ENCODE peak calls at places on chromosomes 7 and 10, in seven cellular contexts. A is stimulated activated naive CD8-positive, alpha-beta T cell treated with anti-CD3 and anti-CD28 coated beads, Interleukin-15, Interleukin-2, amounts not matched to agents 100 U/mL and 50 U/mL, for 24 hours; S is stimulated activated CD4-positive, alpha-beta T cell treated with anti-CD3 and anti-CD28 coated beads, TNF-alpha, amount 100 ng/mL, for 1 hour; F is iPS-NIHi11; U is GM10248; W is SJSA1; K is posterior vena cava. C is an unnamed sample.
A peak's percentile ranks its signal among the peaks of the same experiment; 100 is the strongest.

GRCh38 chr10:53754851-53755250 is 982.3 kb upstream of the MBL2 start:
- DNase-seq in U (no peak), A (no peak), W (no peak), F (no peak), S (no peak), K (no peak), C (no peak)

GRCh38 chr10:20890009-20890408 is 7.1 kb downstream of the NEBL start:
- DNase-seq in S (no peak), A (no peak), U (no peak), F (no peak), K (no peak), W (no peak), C (no peak)

GRCh38 chr10:132229834-132230556 is 43.2 kb downstream of the DPYSL4 start:
- DNase-seq in U (peak; percentile 85), K (no peak), S (no peak), A (peak; percentile 63), F (no peak), W (no peak), C (no peak)

GRCh38 chr7:151410405-151411390 is 860 bp upstream of the WDR86 start:
- DNase-seq in F (peak; percentile 82), U (no peak), K (no peak), S (no peak), W (no peak), A (no peak), C (no peak)

GRCh38 chr10:20957744-20958143 is 60.6 kb upstream of the NEBL start:
- DNase-seq in K (no peak), A (no peak), S (no peak), F (no peak), W (no peak), U (no peak), C (no peak)

GRCh38 chr7:30785786-30786185 is 14.6 kb downstream of the MINDY4 start:
- DNase-seq in W (no peak), F (no peak), U (no peak), A (no peak), S (no peak), K (no peak), C (no peak)

GRCh38 chr7:19589436-19589835 is 119.4 kb downstream of the POLR1F start:
- DNase-seq in A (no peak), U (no peak), F (no peak), K (no peak), W (no peak), S (no peak), C (no peak)

GRCh38 chr7:28203498-28204240 is 23.1 kb upstream of the JAZF1 start:
- DNase-seq in U (no peak), S (no peak), W (no peak), F (no peak), K (no peak), A (no peak), C (no peak)

GRCh38 chr10:23035569-23035968 is 59.8 kb upstream of the MSRB2 start:
- DNase-seq in U (no peak), A (no peak), F (peak; percentile 56), K (no peak), W (no peak), S (no peak), C (no peak)

GRCh38 chr10:58952747-58953466 is 223.5 kb upstream of the PHYHIPL start:
- DNase-seq in U (peak; percentile 16), A (peak; percentile 9), K (no peak), F (peak; percentile 33), W (peak; percentile 53), S (no peak), C (peak; percentile 27)

GRCh38 chr10:76558996-76559888 is 1078.4 kb downstream of the KCNMA1 start:
- DNase-seq in U (no peak), S (no peak), A (no peak), F (no peak), K (no peak), W (peak; percentile 92), C (no peak)

GRCh38 chr10:88401671-88402347 is 181.3 kb downstream of the RNLS start:
- DNase-seq in A (no peak), W (no peak), U (no peak), K (no peak), S (no peak), F (no peak), C (no peak)

GRCh38 chr7:108452707-108453106 is 3.5 kb downstream of the NRCAM start:
- DNase-seq in A (no peak), W (no peak), F (peak; percentile 43), S (no peak), K (no peak), U (peak; percentile 31), C (peak; percentile 70)

GRCh38 chr10:69651362-69651761 is 21.3 kb downstream of the FAM241B start:
- DNase-seq in S (no peak), A (no peak), W (no peak), F (no peak), U (no peak), K (no peak), C (no peak)

GRCh38 chr10:58237014-58237830 is 30.5 kb downstream of the IPMK start:
- DNase-seq in K (no peak), S (no peak), F (no peak), U (no peak), A (no peak), W (peak; percentile 92), C (no peak)

GRCh38 chr7:30681262-30682130 is 760 bp downstream of the CRHR2 start:
- DNase-seq in U (no peak), A (peak; percentile 10), S (no peak), F (peak; percentile 71), K (no peak), W (no peak), C (no peak)

GRCh38 chr7:50620418-50620817 is 55.2 kb upstream of the DDC start:
- DNase-seq in A (no peak), K (peak; percentile 79), S (no peak), W (no peak), U (no peak), F (no peak), C (no peak)

GRCh38 chr7:123929107-123929506 is 4.1 kb downstream of the SPAM1 start:
- DNase-seq in A (no peak), F (no peak), W (no peak), U (no peak), K (no peak), S (no peak), C (no peak)

GRCh38 chr10:26169466-26169865 is 47.1 kb upstream of the GAD2 start:
- DNase-seq in S (no peak), F (no peak), U (no peak), K (no peak), A (no peak), W (no peak), C (no peak)

GRCh38 chr10:118710487-118710886 is 44.3 kb downstream of the CACUL1 start:
- DNase-seq in U (no peak), F (no peak), S (no peak), K (no peak), W (no peak), A (no peak), C (no peak)

GRCh38 chr7:158028290-158028941 is 559.2 kb downstream of the PTPRN2 start:
- DNase-seq in A (no peak), W (no peak), F (no peak), U (no peak), S (no peak), K (peak; percentile 49), C (no peak)

GRCh38 chr7:42254217-42254616 is 17.2 kb upstream of the GLI3 start:
- DNase-seq in S (no peak), F (no peak), A (no peak), U (no peak), K (no peak), W (no peak), C (no peak)

GRCh38 chr7:134613623-134614347 is 32.9 kb upstream of the BPGM start:
- DNase-seq in F (no peak), U (no peak), W (peak; percentile 89), K (no peak), A (peak; percentile 17), S (no peak), C (no peak)

GRCh38 chr10:99859585-99859984 is 77.1 kb downstream of the ABCC2 start:
- DNase-seq in S (no peak), F (peak; percentile 66), U (no peak), A (peak; percentile 10), W (no peak), K (no peak), C (no peak)

C was measured in RPMI8226.